ENCODE peak calls at places on chromosome 20, in four cellular contexts. U is SK-N-SH, P is stromal cell of bone marrow, T is NCI-H460. D is an unnamed sample.

GRCh38 chr20:62838511-62838910 is 21.7 kb downstream of the COL9A3 start:
- DNase-seq in U (peak), P (no peak), T (no peak), D (no peak)

GRCh38 chr20:3927486-3928291 is 38.5 kb downstream of the PANK2 start:
- DNase-seq in U (no peak), P (no peak), T (no peak), D (peak)

GRCh38 chr20:56903421-56903820 is 274.3 kb downstream of the TFAP2C start:
- DNase-seq in U (no peak), P (no peak), T (no peak), D (no peak)

GRCh38 chr20:58893355-58894151 is 41.0 kb downstream of the GNAS start:
- DNase-seq in U (no peak), P (no peak), T (no peak), D (no peak)

GRCh38 chr20:15342987-15343639 is 1005.7 kb upstream of the FLRT3 start:
- DNase-seq in U (no peak), P (no peak), T (no peak), D (no peak)

GRCh38 chr20:50957798-50958732 is at the start of gene DPM1:
- DNase-seq in U (peak), P (peak), T (peak), D (peak)

GRCh38 chr20:57396212-57396611 is 5.0 kb downstream of the RBM38 start:
- DNase-seq in U (no peak), P (no peak), T (no peak), D (no peak)

GRCh38 chr20:51258582-51259175 is 235.8 kb upstream of the KCNG1 start:
- DNase-seq in U (no peak), P (no peak), T (no peak), D (no peak)

D was measured in left lung.